ENCODE peak calls at places on chromosomes 13 and 19, in ten cellular contexts. O is hepatocyte; E is gastrocnemius medialis; U is nephron progenitor cell; V is tibial nerve; A is tibial artery; C is H1; H is activated CD8-positive, alpha-beta T cell treated with anti-CD3 and anti-CD28 coated beads for 36 hours; R is keratinocyte; X is endothelial cell. I is an unnamed sample.

GRCh38 chr13:76937416-76937815 is 10.9 kb upstream of the ACOD1 start:
- DNase-seq in O (peak), E (no peak), U (no peak), V (no peak), A (no peak), C (no peak), H (no peak), R (peak), X (no peak), I (peak)

GRCh38 chr19:31548941-31549340 is 199.7 kb upstream of the TSHZ3 start:
- DNase-seq in O (peak), E (no peak), U (peak), V (no peak), A (no peak), C (no peak), H (no peak), R (no peak), X (peak), I (no peak)

GRCh38 chr19:39408392-39409206 is 2.0 kb downstream of the ZFP36 start:
- DNase-seq in O (peak), E (peak), U (no peak), V (peak), A (no peak), C (peak), H (peak), R (no peak), X (no peak), I (no peak)

GRCh38 chr19:46890423-46891170 is 29.8 kb downstream of the ARHGAP35 start:
- DNase-seq in O (peak), E (no peak), U (no peak), V (no peak), A (no peak), C (no peak), H (no peak), R (no peak), X (no peak), I (no peak)

GRCh38 chr13:83151308-83151660 is 731.0 kb downstream of the SLITRK1 start:
- DNase-seq in O (no peak), E (no peak), U (no peak), V (no peak), A (no peak), C (no peak), H (no peak), R (no peak), X (no peak), I (no peak)

GRCh38 chr19:45601115-45601514 is 897 bp downstream of the GPR4 start:
- DNase-seq in O (no peak), E (no peak), U (no peak), V (no peak), A (no peak), C (no peak), H (no peak), R (no peak), X (peak), I (no peak)

GRCh38 chr19:42132030-42132628 is at the start of gene POU2F2:
- DNase-seq in O (no peak), E (peak), U (no peak), V (peak), A (peak), C (peak), H (peak), R (no peak), X (no peak), I (peak)

GRCh38 chr13:113977976-113978375 is 4.1 kb upstream of the C13orf46 start:
- DNase-seq in O (no peak), E (no peak), U (no peak), V (no peak), A (peak), C (no peak), H (no peak), R (no peak), X (no peak), I (peak)

GRCh38 chr13:64446372-64446771 is 2783.8 kb downstream of the PCDH9 start:
- DNase-seq in O (peak), E (no peak), U (no peak), V (no peak), A (no peak), C (no peak), H (no peak), R (no peak), X (no peak), I (no peak)

GRCh38 chr13:26502826-26503225 is 54.7 kb upstream of the WASF3 start:
- DNase-seq in O (peak), E (peak), U (no peak), V (peak), A (no peak), C (no peak), H (peak), R (no peak), X (peak), I (no peak)

GRCh38 chr19:32924200-32924599 is 47.6 kb downstream of the CEP89 start:
- DNase-seq in O (peak), E (no peak), U (no peak), V (no peak), A (no peak), C (no peak), H (no peak), R (no peak), X (no peak), I (no peak)

GRCh38 chr19:42081584-42082258 is 5.8 kb downstream of the ZNF574 start:
- DNase-seq in O (peak), E (no peak), U (no peak), V (no peak), A (no peak), C (no peak), H (peak), R (no peak), X (no peak), I (no peak)

GRCh38 chr13:111913790-111914189 is 153.2 kb upstream of the SOX1 start:
- DNase-seq in O (no peak), E (no peak), U (no peak), V (no peak), A (no peak), C (no peak), H (no peak), R (no peak), X (no peak), I (no peak)

GRCh38 chr19:47273313-47274070 is 1.2 kb upstream of the INAFM1 start:
- DNase-seq in O (peak), E (peak), U (peak), V (peak), A (peak), C (peak), H (peak), R (no peak), X (peak), I (peak)

GRCh38 chr13:23427342-23428182 is 5.9 kb downstream of the SACS start:
- DNase-seq in O (peak), E (no peak), U (no peak), V (no peak), A (peak), C (peak), H (no peak), R (no peak), X (no peak), I (no peak)

GRCh38 chr19:47044946-47045866 is 3.2 kb downstream of the TMEM160 start:
- DNase-seq in O (no peak), E (no peak), U (no peak), V (no peak), A (no peak), C (no peak), H (no peak), R (no peak), X (no peak), I (no peak)

GRCh38 chr13:100423375-100423774 is 165.2 kb downstream of the GGACT start:
- DNase-seq in O (no peak), E (no peak), U (no peak), V (no peak), A (no peak), C (no peak), H (no peak), R (no peak), X (no peak), I (peak)

GRCh38 chr19:12133069-12133468 is 7.1 kb downstream of the ZNF20 start:
- DNase-seq in O (no peak), E (no peak), U (no peak), V (no peak), A (no peak), C (no peak), H (no peak), R (no peak), X (no peak), I (no peak)

GRCh38 chr19:29843180-29844051 is 31.6 kb downstream of the CCNE1 start:
- DNase-seq in O (peak), E (no peak), U (peak), V (peak), A (peak), C (peak), H (peak), R (no peak), X (no peak), I (peak)

GRCh38 chr13:33536639-33537425 is 251.3 kb upstream of the STARD13 start:
- DNase-seq in O (no peak), E (no peak), U (no peak), V (no peak), A (no peak), C (no peak), H (no peak), R (no peak), X (no peak), I (no peak)

GRCh38 chr13:27007166-27007565 is 164.4 kb downstream of the USP12 start:
- DNase-seq in O (no peak), E (no peak), U (no peak), V (no peak), A (no peak), C (no peak), H (no peak), R (no peak), X (no peak), I (no peak)

DNA sequence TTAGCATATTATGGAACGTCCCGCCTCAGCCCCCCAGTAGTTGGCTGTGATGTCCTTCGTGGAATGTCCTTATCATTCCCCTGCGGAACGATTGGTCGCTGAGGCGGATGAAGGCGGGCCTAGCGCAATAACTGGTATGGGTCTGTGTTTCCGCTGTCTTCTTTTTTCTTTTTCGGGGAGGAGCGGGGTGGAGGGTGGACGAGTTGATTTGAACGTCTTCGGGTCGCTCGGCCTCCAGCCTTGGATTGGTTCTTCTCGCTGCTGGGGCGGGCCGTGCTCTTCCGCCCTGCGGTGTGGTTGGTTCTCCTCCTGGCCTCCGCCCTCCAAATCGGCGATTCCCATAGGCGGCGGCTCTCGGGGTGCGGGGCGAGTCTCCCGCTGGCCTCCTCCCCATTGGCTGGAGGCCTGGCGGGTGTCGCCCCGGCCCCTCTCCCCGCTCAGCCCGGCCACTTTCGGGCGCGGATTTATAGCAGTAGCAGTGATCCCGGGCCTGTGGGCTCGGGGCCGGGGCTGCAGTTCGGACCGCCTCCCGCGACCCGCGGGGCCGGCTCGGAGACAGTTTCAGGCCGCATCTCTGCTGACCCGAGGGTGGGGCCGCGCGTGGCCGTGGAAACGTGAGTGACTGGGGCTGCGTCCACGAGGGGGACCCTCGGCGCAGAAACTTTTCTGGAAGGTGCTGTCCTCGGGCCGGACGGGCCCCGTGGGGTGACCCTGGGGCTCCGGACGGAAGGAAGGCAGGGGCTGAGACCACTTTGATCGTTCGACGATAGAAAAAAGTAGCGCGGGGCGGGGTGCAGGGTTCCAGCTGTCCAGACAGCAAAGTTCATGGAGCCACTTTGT is 2.1 kb downstream of the ING1 start:
- DNase-seq in O (peak), E (peak), U (peak), V (peak), A (peak), C (peak), H (peak), R (peak), X (peak), I (peak)
- TF ChIP-seq CTCF in O (peak), E (no peak), U (no peak), V (no peak), A (no peak), C (no peak), H (no peak), R (no peak), X (no peak), I (no peak)

GRCh38 chr19:4662812-4663211 is 7.3 kb downstream of the MYDGF start:
- DNase-seq in O (no peak), E (no peak), U (no peak), V (no peak), A (no peak), C (no peak), H (no peak), R (no peak), X (no peak), I (no peak)

GRCh38 chr19:4662020-4662695 is 8.0 kb downstream of the MYDGF start:
- DNase-seq in O (no peak), E (no peak), U (no peak), V (no peak), A (no peak), C (no peak), H (no peak), R (no peak), X (no peak), I (no peak)

GRCh38 chr19:4660993-4661392 is 9.1 kb downstream of the MYDGF start:
- DNase-seq in O (no peak), E (no peak), U (no peak), V (no peak), A (no peak), C (no peak), H (no peak), R (no peak), X (no peak), I (no peak)

GRCh38 chr19:4657835-4658234 is 12.3 kb downstream of the MYDGF start:
- DNase-seq in O (no peak), E (no peak), U (no peak), V (no peak), A (no peak), C (no peak), H (no peak), R (no peak), X (no peak), I (no peak)

DNA sequence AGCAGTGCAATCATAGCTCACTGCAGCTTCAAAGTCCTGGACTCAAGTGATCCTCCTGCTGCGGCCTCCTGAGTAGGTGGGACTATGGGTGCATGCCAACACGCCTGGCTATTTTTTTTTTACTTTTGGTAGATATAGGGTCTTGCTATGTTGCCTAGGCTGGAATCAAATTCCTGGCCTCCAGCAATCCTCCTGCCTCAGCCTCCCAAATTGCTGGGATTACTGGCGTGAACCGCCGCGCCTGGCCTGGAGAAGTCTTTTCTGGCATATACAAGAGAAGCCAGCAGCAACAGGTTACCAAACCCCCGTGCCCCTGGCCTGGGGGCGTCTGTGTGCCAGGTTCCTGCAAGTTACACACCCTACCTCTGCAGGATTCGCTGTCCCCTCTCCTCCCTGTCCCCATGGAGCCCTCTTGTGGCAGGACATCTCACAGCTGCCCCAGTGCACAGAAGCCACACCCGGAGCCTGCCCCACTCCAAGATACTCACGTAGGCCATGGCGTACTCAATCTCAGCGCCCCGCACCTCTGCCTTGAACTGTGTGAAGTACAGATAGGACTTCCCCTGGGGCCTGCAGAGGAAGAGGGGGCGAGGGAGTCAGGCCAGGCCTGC is 9.9 kb downstream of the MYDGF start:
- DNase-seq in O (peak), E (no peak), U (no peak), V (no peak), A (no peak), C (peak), H (peak), R (no peak), X (peak), I (no peak)
- TF ChIP-seq CTCF in O (peak), E (no peak), U (no peak), V (no peak), A (no peak), C (peak), H (no peak), R (peak), X (no peak), I (no peak)

DNA sequence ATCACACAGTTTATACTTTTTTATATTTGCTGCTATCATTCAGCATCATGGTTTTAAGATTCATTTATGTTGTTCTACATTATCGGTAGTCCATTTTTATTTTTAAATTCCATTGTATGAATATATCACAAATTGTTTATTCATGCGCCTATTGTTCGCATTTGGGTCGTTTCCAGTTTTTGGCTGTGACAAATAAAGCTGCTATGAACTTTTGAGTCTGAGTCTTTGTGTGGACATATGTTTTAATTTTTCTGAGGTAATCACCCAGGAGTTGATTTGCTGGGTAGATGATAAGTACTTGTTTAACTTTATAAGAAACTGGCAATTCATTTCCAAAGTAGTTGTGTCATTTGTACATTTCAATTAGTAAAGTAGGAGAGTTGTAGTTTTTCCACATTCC is 74.2 kb upstream of the CSNK1A1L start:
- DNase-seq in O (no peak), E (no peak), U (no peak), V (no peak), A (no peak), C (no peak), H (no peak), R (no peak), X (no peak), I (no peak)
- TF ChIP-seq CTCF in O (no peak), E (no peak), U (no peak), V (no peak), A (no peak), C (no peak), H (no peak), R (no peak), X (no peak), I (no peak)

GRCh38 chr19:6425732-6426686 is 1.4 kb upstream of the KHSRP start:
- DNase-seq in O (no peak), E (no peak), U (no peak), V (no peak), A (no peak), C (no peak), H (peak), R (no peak), X (no peak), I (no peak)
- TF ChIP-seq CTCF in O (no peak), E (no peak), U (no peak), V (no peak), A (no peak), C (peak), H (no peak), R (no peak), X (no peak), I (peak)

GRCh38 chr13:112968910-112969691 is at the start of gene MCF2L:
- DNase-seq in O (peak), E (no peak), U (peak), V (no peak), A (peak), C (peak), H (peak), R (no peak), X (no peak), I (no peak)
- TF ChIP-seq CTCF in O (peak), E (no peak), U (no peak), V (no peak), A (no peak), C (no peak), H (no peak), R (peak), X (no peak), I (no peak)